ENCODE peak calls at places on chromosome 1, in four cellular contexts. D is mesendoderm, A is IMR-90, M is mesenchymal stem cell. V is an unnamed sample.

GRCh38 chr1:224106568-224107281 is 7.2 kb upstream of the FBXO28 start:
- DNase-seq in A (peak; percentile 56), D (peak; percentile 68), M (peak; percentile 41), V (no peak)

GRCh38 chr1:225412803-225413338 is 15.0 kb downstream of the LBR start:
- DNase-seq in D (no peak), M (no peak), A (no peak), V (no peak)

GRCh38 chr1:161367684-161368398 is at the start of gene CFAP126:
- DNase-seq in A (peak; percentile 70), D (peak; percentile 96), M (peak; percentile 80), V (peak; percentile 82)

GRCh38 chr1:202046227-202046626 is 35.8 kb downstream of the ELF3 start:
- DNase-seq in A (no peak), M (no peak), D (no peak), V (peak; percentile 43)

GRCh38 chr1:24905355-24905978 is 24.6 kb downstream of the RUNX3 start:
- DNase-seq in M (no peak), D (no peak), A (no peak), V (no peak)

GRCh38 chr1:91381844-91382243 is 22.8 kb downstream of the HFM1 start:
- DNase-seq in A (peak; percentile 1), D (no peak), M (no peak), V (no peak)

GRCh38 chr1:26961826-26962225 is 1.6 kb upstream of the KDF1 start:
- DNase-seq in M (peak; percentile 98), A (peak; percentile 98), D (no peak), V (peak; percentile 51)

GRCh38 chr1:184350573-184350972 is 36.3 kb upstream of the C1orf21 start:
- DNase-seq in A (no peak), M (no peak), D (peak; percentile 90), V (no peak)

GRCh38 chr1:38964140-38964548 is 22.5 kb upstream of the RHBDL2 start:
- DNase-seq in D (peak; percentile 49), M (no peak), A (no peak), V (no peak)

GRCh38 chr1:66503841-66504470 is 30.0 kb upstream of the SGIP1 start:
- DNase-seq in M (peak; percentile 81), A (peak; percentile 81), D (peak; percentile 73), V (peak; percentile 55)

GRCh38 chr1:109947582-109948284 is 36.8 kb upstream of the AHCYL1 start:
- DNase-seq in A (no peak), D (peak; percentile 42), M (no peak), V (no peak)

GRCh38 chr1:109942434-109942833 is 31.8 kb downstream of the CSF1 start:
- DNase-seq in M (no peak), D (no peak), A (no peak), V (no peak)

GRCh38 chr1:109948285-109948630 is 36.3 kb upstream of the AHCYL1 start:
- DNase-seq in A (no peak), M (no peak), D (no peak), V (no peak)

GRCh38 chr1:109950033-109950432 is 34.5 kb upstream of the AHCYL1 start:
- DNase-seq in A (no peak), M (no peak), D (no peak), V (no peak)

DNA sequence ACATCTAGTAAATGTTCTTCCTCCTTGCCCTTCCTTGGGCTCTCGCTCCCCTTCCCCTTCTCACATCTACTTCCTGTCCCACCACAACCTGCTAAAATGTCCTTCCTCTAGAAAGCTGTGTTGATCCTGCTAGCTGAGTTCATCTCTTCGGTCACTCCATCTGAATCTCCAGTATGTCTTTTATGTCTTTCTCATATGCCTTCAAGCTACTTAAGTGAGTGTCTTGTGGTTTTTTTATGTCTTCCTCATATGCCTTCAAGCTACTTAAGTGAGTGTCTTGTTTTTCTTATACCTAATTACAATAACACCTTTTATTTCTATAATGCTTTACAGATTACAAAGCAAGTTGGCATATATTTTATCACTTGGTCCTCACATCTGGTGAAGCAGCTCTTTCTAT is 33.9 kb downstream of the CSF1 start:
- DNase-seq in A (no peak), M (no peak), D (no peak), V (no peak)
- H2AK5ac ChIP-seq in A (no peak overlapping the region), M (no peak overlapping the region), D (no peak overlapping the region), V (no peak overlapping the region)

GRCh38 chr1:11700655-11701467 is 9.4 kb downstream of the DRAXIN start:
- DNase-seq in M (no peak), A (no peak), D (no peak), V (no peak)
- H2AK5ac ChIP-seq in M (no peak overlapping the region), A (no peak overlapping the region), D (no peak overlapping the region), V (no peak overlapping the region)

GRCh38 chr1:154998818-154999650 is 3.6 kb upstream of the ZBTB7B start:
- DNase-seq in D (peak; percentile 95), A (peak; percentile 62), M (peak; percentile 62), V (peak; percentile 60)

GRCh38 chr1:155001438-155001687 is 1.2 kb upstream of the ZBTB7B start:
- DNase-seq in D (peak; percentile 71), M (no peak), A (no peak), V (no peak)

GRCh38 chr1:155000725-155001437 is 1.7 kb upstream of the ZBTB7B start:
- DNase-seq in D (peak; percentile 98), M (peak; percentile 94), A (peak; percentile 77), V (peak; percentile 98)

GRCh38 chr1:155000475-155000724 is 2.2 kb upstream of the ZBTB7B start:
- DNase-seq in D (no peak), M (no peak), A (no peak), V (no peak)

GRCh38 chr1:154999651-155000474 is 2.7 kb upstream of the ZBTB7B start:
- DNase-seq in D (peak; percentile 85), M (peak; percentile 44), A (no peak), V (peak; percentile 60)
- H2AK5ac ChIP-seq in D (no peak overlapping the region), M (no peak overlapping the region), A (peak overlapping the region; percentile 90), V (peak overlapping the region; percentile 95)

GRCh38 chr1:6100801-6101783 is 55.4 kb downstream of the KCNAB2 start:
- DNase-seq in D (no peak), M (no peak), A (no peak), V (no peak)
- H2AK5ac ChIP-seq in D (no peak overlapping the region), M (no peak overlapping the region), A (no peak overlapping the region), V (no peak overlapping the region)

DNA sequence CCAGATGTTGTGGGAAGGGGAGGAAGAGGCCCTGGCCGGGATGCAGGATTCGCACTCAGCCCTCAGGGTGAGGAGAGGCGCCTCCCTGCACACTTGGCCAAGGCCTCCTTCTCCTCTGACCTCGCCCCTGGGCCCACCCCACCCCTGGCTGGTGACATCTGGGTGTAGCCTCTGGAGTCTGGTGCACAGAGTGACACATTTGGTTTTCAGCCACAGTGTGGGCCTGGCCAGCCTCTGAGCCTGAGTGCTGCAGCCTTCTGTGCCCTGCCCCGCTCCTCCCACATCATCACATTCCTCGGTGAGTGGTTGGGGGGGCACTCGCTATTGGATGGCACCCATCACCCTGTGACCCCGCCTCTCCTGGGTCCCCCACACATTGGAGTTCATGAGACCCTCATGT is 45.8 kb downstream of the PRDM16 start:
- DNase-seq in D (no peak), M (no peak), A (no peak), V (no peak)
- H2AK5ac ChIP-seq in D (no peak overlapping the region), M (no peak overlapping the region), A (no peak overlapping the region), V (no peak overlapping the region)

V was measured in trophoblast cell.